ENCODE peak calls at places on chromosomes 1 and 21, in ten cellular contexts. One of them, this sample, is unnamed.

GRCh38 chr1:56968878-56969495 is 3.2 kb upstream of the C8B start:
- DNase-seq in GM13976: no peak
- DNase-seq in H9: no peak
- DNase-seq in uterus: no peak
- DNase-seq in endodermal cell: no peak
- DNase-seq in AG09309: no peak
- DNase-seq in astrocyte of the cerebellum: no peak
- DNase-seq in A549: no peak
- DNase-seq in mucosa of descending colon: no peak
- DNase-seq in neural progenitor cell: no peak
- DNase-seq in this sample: no peak

GRCh38 chr1:201022824-201023516 is 544 bp downstream of the KIF21B start:
- DNase-seq in AG09309: no peak
- DNase-seq in astrocyte of the cerebellum: no peak
- DNase-seq in uterus: no peak
- DNase-seq in GM13976: no peak
- DNase-seq in endodermal cell: peak
- DNase-seq in neural progenitor cell: peak
- DNase-seq in mucosa of descending colon: no peak
- DNase-seq in A549: no peak
- DNase-seq in H9: no peak
- DNase-seq in this sample: no peak

GRCh38 chr1:221396526-221396925 is 345.4 kb downstream of the DUSP10 start:
- DNase-seq in astrocyte of the cerebellum: no peak
- DNase-seq in endodermal cell: no peak
- DNase-seq in A549: no peak
- DNase-seq in H9: no peak
- DNase-seq in neural progenitor cell: no peak
- DNase-seq in uterus: no peak
- DNase-seq in mucosa of descending colon: no peak
- DNase-seq in AG09309: no peak
- DNase-seq in GM13976: no peak
- DNase-seq in this sample: no peak

GRCh38 chr1:113088972-113089371 is 16.0 kb downstream of the LRIG2 start:
- DNase-seq in mucosa of descending colon: no peak
- DNase-seq in H9: no peak
- DNase-seq in GM13976: no peak
- DNase-seq in neural progenitor cell: no peak
- DNase-seq in AG09309: no peak
- DNase-seq in endodermal cell: no peak
- DNase-seq in uterus: no peak
- DNase-seq in A549: no peak
- DNase-seq in astrocyte of the cerebellum: no peak
- DNase-seq in this sample: no peak

GRCh38 chr1:10686404-10687040 is 109.9 kb downstream of the CASZ1 start:
- DNase-seq in neural progenitor cell: no peak
- DNase-seq in GM13976: no peak
- DNase-seq in AG09309: no peak
- DNase-seq in H9: no peak
- DNase-seq in uterus: no peak
- DNase-seq in A549: no peak
- DNase-seq in endodermal cell: peak
- DNase-seq in astrocyte of the cerebellum: no peak
- DNase-seq in mucosa of descending colon: peak
- DNase-seq in this sample: no peak

GRCh38 chr1:153957744-153958110 is 685 bp downstream of the CRTC2 start:
- DNase-seq in mucosa of descending colon: no peak
- DNase-seq in astrocyte of the cerebellum: no peak
- DNase-seq in AG09309: no peak
- DNase-seq in A549: no peak
- DNase-seq in GM13976: peak
- DNase-seq in uterus: no peak
- DNase-seq in neural progenitor cell: no peak
- DNase-seq in H9: peak
- DNase-seq in endodermal cell: no peak
- DNase-seq in this sample: peak

GRCh38 chr1:11980676-11980972 is 380 bp downstream of the MFN2 start:
- DNase-seq in astrocyte of the cerebellum: no peak
- DNase-seq in endodermal cell: no peak
- DNase-seq in H9: no peak
- DNase-seq in mucosa of descending colon: no peak
- DNase-seq in AG09309: no peak
- DNase-seq in GM13976: no peak
- DNase-seq in uterus: no peak
- DNase-seq in A549: peak
- DNase-seq in neural progenitor cell: no peak
- DNase-seq in this sample: no peak

GRCh38 chr21:28261291-28261690 is 731.4 kb downstream of the LTN1 start:
- DNase-seq in AG09309: peak
- DNase-seq in astrocyte of the cerebellum: no peak
- DNase-seq in H9: no peak
- DNase-seq in endodermal cell: no peak
- DNase-seq in neural progenitor cell: no peak
- DNase-seq in A549: no peak
- DNase-seq in GM13976: no peak
- DNase-seq in uterus: no peak
- DNase-seq in mucosa of descending colon: no peak
- DNase-seq in this sample: no peak

GRCh38 chr1:201594575-201595245 is 55.8 kb downstream of the NAV1 start:
- DNase-seq in A549: no peak
- DNase-seq in neural progenitor cell: peak
- DNase-seq in uterus: no peak
- DNase-seq in mucosa of descending colon: no peak
- DNase-seq in H9: peak
- DNase-seq in astrocyte of the cerebellum: no peak
- DNase-seq in endodermal cell: peak
- DNase-seq in AG09309: no peak
- DNase-seq in GM13976: no peak
- DNase-seq in this sample: no peak

GRCh38 chr1:83998205-83998598 is 730 bp downstream of the TTLL7 start:
- DNase-seq in H9: no peak
- DNase-seq in A549: no peak
- DNase-seq in neural progenitor cell: no peak
- DNase-seq in endodermal cell: no peak
- DNase-seq in uterus: peak
- DNase-seq in mucosa of descending colon: no peak
- DNase-seq in astrocyte of the cerebellum: no peak
- DNase-seq in AG09309: no peak
- DNase-seq in GM13976: no peak
- DNase-seq in this sample: no peak

GRCh38 chr21:41837756-41838297 is 41.3 kb downstream of the PRDM15 start:
- DNase-seq in A549: no peak
- DNase-seq in H9: no peak
- DNase-seq in uterus: no peak
- DNase-seq in GM13976: no peak
- DNase-seq in AG09309: no peak
- DNase-seq in mucosa of descending colon: no peak
- DNase-seq in astrocyte of the cerebellum: no peak
- DNase-seq in neural progenitor cell: no peak
- DNase-seq in endodermal cell: no peak
- DNase-seq in this sample: no peak

GRCh38 chr1:27575861-27576331 is 28.0 kb downstream of the AHDC1 start:
- DNase-seq in GM13976: peak
- DNase-seq in mucosa of descending colon: peak
- DNase-seq in AG09309: no peak
- DNase-seq in astrocyte of the cerebellum: no peak
- DNase-seq in neural progenitor cell: peak
- DNase-seq in endodermal cell: peak
- DNase-seq in uterus: peak
- DNase-seq in H9: peak
- DNase-seq in A549: peak
- DNase-seq in this sample: peak

GRCh38 chr1:171961861-171962260 is 120.6 kb downstream of the DNM3 start:
- DNase-seq in GM13976: no peak
- DNase-seq in mucosa of descending colon: no peak
- DNase-seq in A549: no peak
- DNase-seq in AG09309: no peak
- DNase-seq in endodermal cell: no peak
- DNase-seq in H9: no peak
- DNase-seq in neural progenitor cell: no peak
- DNase-seq in astrocyte of the cerebellum: no peak
- DNase-seq in uterus: no peak
- DNase-seq in this sample: no peak

GRCh38 chr1:156480411-156481192 is 20.0 kb downstream of the MEF2D start:
- DNase-seq in GM13976: peak
- DNase-seq in A549: peak
- DNase-seq in mucosa of descending colon: peak
- DNase-seq in uterus: peak
- DNase-seq in astrocyte of the cerebellum: no peak
- DNase-seq in H9: peak
- DNase-seq in AG09309: no peak
- DNase-seq in neural progenitor cell: peak
- DNase-seq in endodermal cell: peak
- DNase-seq in this sample: peak

GRCh38 chr1:3402258-3403010 is 52.0 kb upstream of the ARHGEF16 start:
- DNase-seq in GM13976: no peak
- DNase-seq in mucosa of descending colon: no peak
- DNase-seq in uterus: peak
- DNase-seq in AG09309: peak
- DNase-seq in astrocyte of the cerebellum: no peak
- DNase-seq in A549: no peak
- DNase-seq in endodermal cell: no peak
- DNase-seq in H9: no peak
- DNase-seq in neural progenitor cell: no peak
- DNase-seq in this sample: no peak

GRCh38 chr21:46051821-46052675 is 45.9 kb upstream of the COL6A2 start:
- DNase-seq in GM13976: no peak
- DNase-seq in endodermal cell: no peak
- DNase-seq in AG09309: no peak
- DNase-seq in uterus: peak
- DNase-seq in astrocyte of the cerebellum: no peak
- DNase-seq in H9: no peak
- DNase-seq in mucosa of descending colon: no peak
- DNase-seq in A549: no peak
- DNase-seq in neural progenitor cell: no peak
- DNase-seq in this sample: no peak

GRCh38 chr1:10682449-10683365 is 113.7 kb downstream of the CASZ1 start:
- DNase-seq in A549: no peak
- DNase-seq in astrocyte of the cerebellum: no peak
- DNase-seq in uterus: no peak
- DNase-seq in AG09309: no peak
- DNase-seq in endodermal cell: no peak
- DNase-seq in neural progenitor cell: no peak
- DNase-seq in GM13976: no peak
- DNase-seq in mucosa of descending colon: no peak
- DNase-seq in H9: no peak
- DNase-seq in this sample: no peak

GRCh38 chr1:210328032-210328745 is 513 bp upstream of the HHAT start:
- DNase-seq in uterus: peak
- DNase-seq in mucosa of descending colon: no peak
- DNase-seq in neural progenitor cell: no peak
- DNase-seq in astrocyte of the cerebellum: no peak
- DNase-seq in A549: no peak
- DNase-seq in GM13976: no peak
- DNase-seq in AG09309: no peak
- DNase-seq in endodermal cell: no peak
- DNase-seq in H9: no peak
- DNase-seq in this sample: no peak

GRCh38 chr21:14270631-14271030 is 54.7 kb downstream of the RBM11 start:
- DNase-seq in neural progenitor cell: no peak
- DNase-seq in AG09309: no peak
- DNase-seq in GM13976: no peak
- DNase-seq in endodermal cell: no peak
- DNase-seq in mucosa of descending colon: peak
- DNase-seq in astrocyte of the cerebellum: no peak
- DNase-seq in A549: no peak
- DNase-seq in uterus: no peak
- DNase-seq in H9: no peak
- DNase-seq in this sample: no peak

GRCh38 chr1:202692959-202693555 is 17.2 kb downstream of the SYT2 start:
- DNase-seq in neural progenitor cell: peak
- DNase-seq in mucosa of descending colon: peak
- DNase-seq in H9: peak
- DNase-seq in astrocyte of the cerebellum: peak
- DNase-seq in AG09309: no peak
- DNase-seq in GM13976: peak
- DNase-seq in uterus: peak
- DNase-seq in A549: peak
- DNase-seq in endodermal cell: peak
- DNase-seq in this sample: peak
- TF ChIP-seq CTCF in neural progenitor cell: peak
- TF ChIP-seq CTCF in mucosa of descending colon: no peak
- TF ChIP-seq CTCF in H9: peak
- TF ChIP-seq CTCF in astrocyte of the cerebellum: peak
- TF ChIP-seq CTCF in AG09309: peak
- TF ChIP-seq CTCF in GM13976: no peak
- TF ChIP-seq CTCF in uterus: peak
- TF ChIP-seq CTCF in A549: no peak
- TF ChIP-seq CTCF in endodermal cell: peak
- TF ChIP-seq CTCF in this sample: peak

GRCh38 chr1:172964864-172965263 is 85.9 kb downstream of the TNFSF18 start:
- DNase-seq in GM13976: no peak
- DNase-seq in mucosa of descending colon: no peak
- DNase-seq in astrocyte of the cerebellum: no peak
- DNase-seq in H9: no peak
- DNase-seq in uterus: no peak
- DNase-seq in neural progenitor cell: no peak
- DNase-seq in AG09309: no peak
- DNase-seq in A549: no peak
- DNase-seq in endodermal cell: no peak
- DNase-seq in this sample: no peak
- TF ChIP-seq CTCF in GM13976: no peak
- TF ChIP-seq CTCF in mucosa of descending colon: no peak
- TF ChIP-seq CTCF in astrocyte of the cerebellum: no peak
- TF ChIP-seq CTCF in H9: no peak
- TF ChIP-seq CTCF in uterus: no peak
- TF ChIP-seq CTCF in neural progenitor cell: no peak
- TF ChIP-seq CTCF in AG09309: no peak
- TF ChIP-seq CTCF in A549: no peak
- TF ChIP-seq CTCF in endodermal cell: no peak
- TF ChIP-seq CTCF in this sample: no peak

GRCh38 chr1:71093938-71094337 is 13.1 kb upstream of the ZRANB2 start:
- DNase-seq in uterus: no peak
- DNase-seq in A549: no peak
- DNase-seq in astrocyte of the cerebellum: no peak
- DNase-seq in GM13976: no peak
- DNase-seq in neural progenitor cell: no peak
- DNase-seq in endodermal cell: no peak
- DNase-seq in AG09309: no peak
- DNase-seq in H9: no peak
- DNase-seq in mucosa of descending colon: no peak
- DNase-seq in this sample: no peak
- TF ChIP-seq CTCF in uterus: no peak
- TF ChIP-seq CTCF in A549: peak
- TF ChIP-seq CTCF in astrocyte of the cerebellum: no peak
- TF ChIP-seq CTCF in GM13976: no peak
- TF ChIP-seq CTCF in neural progenitor cell: peak
- TF ChIP-seq CTCF in endodermal cell: peak
- TF ChIP-seq CTCF in AG09309: peak
- TF ChIP-seq CTCF in H9: peak
- TF ChIP-seq CTCF in mucosa of descending colon: no peak
- TF ChIP-seq CTCF in this sample: peak

DNA sequence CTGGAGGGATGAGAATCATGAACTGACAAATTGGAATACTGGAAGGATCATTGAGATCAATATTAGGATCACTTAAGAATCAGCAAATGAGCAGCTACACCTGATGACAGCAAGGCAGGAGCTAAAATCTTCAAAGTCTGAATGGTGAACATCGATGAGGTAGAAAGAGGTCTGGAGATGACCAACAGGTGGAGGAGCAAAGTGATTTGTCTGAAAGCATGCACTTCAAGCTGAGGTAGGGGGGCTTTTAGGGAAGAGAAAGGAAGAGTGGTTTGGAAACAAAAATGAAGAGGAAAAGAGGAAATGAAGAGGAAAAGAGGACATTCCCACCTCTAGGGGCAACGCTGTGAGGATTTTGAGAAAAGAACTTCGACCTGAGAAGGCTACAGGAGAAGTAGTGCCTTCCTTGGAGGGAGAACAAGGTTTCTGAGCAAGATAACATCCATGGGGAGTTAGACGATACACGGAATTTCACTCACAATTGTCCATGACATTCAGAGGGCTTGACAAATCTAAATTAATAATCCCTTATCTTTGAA is 79.0 kb downstream of the APP start:
- DNase-seq in H9: no peak
- DNase-seq in endodermal cell: no peak
- DNase-seq in A549: no peak
- DNase-seq in uterus: no peak
- DNase-seq in AG09309: no peak
- DNase-seq in GM13976: no peak
- DNase-seq in astrocyte of the cerebellum: no peak
- DNase-seq in mucosa of descending colon: no peak
- DNase-seq in neural progenitor cell: no peak
- DNase-seq in this sample: no peak
- TF ChIP-seq CTCF in H9: peak
- TF ChIP-seq CTCF in endodermal cell: peak
- TF ChIP-seq CTCF in A549: no peak
- TF ChIP-seq CTCF in uterus: no peak
- TF ChIP-seq CTCF in AG09309: no peak
- TF ChIP-seq CTCF in GM13976: no peak
- TF ChIP-seq CTCF in astrocyte of the cerebellum: no peak
- TF ChIP-seq CTCF in mucosa of descending colon: no peak
- TF ChIP-seq CTCF in neural progenitor cell: peak
- TF ChIP-seq CTCF in this sample: no peak